ENCODE peak calls at places on chromosomes 6 and 20, in five cellular contexts. One of them, this sample, is unnamed.

GRCh38 chr6:30349411-30350177 is 4.6 kb downstream of the RPP21 start:
- DNase-seq in tibial nerve: no peak
- DNase-seq in K562: no peak
- DNase-seq in Peyer's patch: no peak
- DNase-seq in right lobe of liver: no peak
- DNase-seq in this sample: no peak

GRCh38 chr6:79070206-79070825 is 7.7 kb downstream of the PHIP start:
- DNase-seq in K562: peak; percentile 16
- DNase-seq in Peyer's patch: no peak
- DNase-seq in right lobe of liver: no peak
- DNase-seq in tibial nerve: no peak
- DNase-seq in this sample: no peak

GRCh38 chr20:11366660-11367059 is 551.0 kb upstream of the BTBD3 start:
- DNase-seq in right lobe of liver: no peak
- DNase-seq in Peyer's patch: no peak
- DNase-seq in K562: no peak
- DNase-seq in tibial nerve: no peak
- DNase-seq in this sample: no peak

GRCh38 chr6:155270566-155271091 is 6.8 kb downstream of the CLDN20 start:
- DNase-seq in right lobe of liver: no peak
- DNase-seq in K562: no peak
- DNase-seq in tibial nerve: no peak
- DNase-seq in Peyer's patch: no peak
- DNase-seq in this sample: no peak

GRCh38 chr6:16229710-16230109 is 8.7 kb upstream of the GMPR start:
- DNase-seq in K562: no peak
- DNase-seq in tibial nerve: no peak
- DNase-seq in Peyer's patch: no peak
- DNase-seq in right lobe of liver: no peak
- DNase-seq in this sample: no peak

GRCh38 chr20:9912858-9913434 is 74.1 kb upstream of the PAK5 start:
- DNase-seq in K562: peak; percentile 16
- DNase-seq in Peyer's patch: no peak
- DNase-seq in right lobe of liver: no peak
- DNase-seq in tibial nerve: peak; percentile 16
- DNase-seq in this sample: no peak

GRCh38 chr6:7813704-7814103 is 87.8 kb downstream of the BMP6 start:
- DNase-seq in right lobe of liver: no peak
- DNase-seq in tibial nerve: no peak
- DNase-seq in Peyer's patch: no peak
- DNase-seq in K562: peak; percentile 60
- DNase-seq in this sample: no peak

GRCh38 chr6:135901776-135902524 is 50.4 kb downstream of the PDE7B start:
- DNase-seq in K562: no peak
- DNase-seq in right lobe of liver: no peak
- DNase-seq in tibial nerve: peak; percentile 31
- DNase-seq in Peyer's patch: no peak
- DNase-seq in this sample: peak; percentile 69

GRCh38 chr20:42572320-42573016 is 617.2 kb downstream of the PTPRT start:
- DNase-seq in Peyer's patch: no peak
- DNase-seq in right lobe of liver: no peak
- DNase-seq in K562: no peak
- DNase-seq in tibial nerve: no peak
- DNase-seq in this sample: no peak

GRCh38 chr6:118269659-118270058 is 278.4 kb upstream of the PLN start:
- DNase-seq in K562: no peak
- DNase-seq in Peyer's patch: no peak
- DNase-seq in right lobe of liver: no peak
- DNase-seq in tibial nerve: no peak
- DNase-seq in this sample: no peak

GRCh38 chr20:25686081-25687077 is 10.3 kb downstream of the ZNF337 start:
- DNase-seq in tibial nerve: no peak
- DNase-seq in right lobe of liver: no peak
- DNase-seq in K562: no peak
- DNase-seq in Peyer's patch: no peak
- DNase-seq in this sample: no peak

GRCh38 chr20:46087161-46087560 is 2.6 kb downstream of the NCOA5 start:
- DNase-seq in right lobe of liver: no peak
- DNase-seq in K562: no peak
- DNase-seq in tibial nerve: no peak
- DNase-seq in Peyer's patch: no peak
- DNase-seq in this sample: no peak

GRCh38 chr6:39681566-39682250 is 43.5 kb downstream of the KIF6 start:
- DNase-seq in K562: no peak
- DNase-seq in Peyer's patch: no peak
- DNase-seq in tibial nerve: no peak
- DNase-seq in right lobe of liver: no peak
- DNase-seq in this sample: no peak

GRCh38 chr6:84033523-84034451 is at the start of gene MRAP2:
- DNase-seq in right lobe of liver: peak; percentile 58
- DNase-seq in K562: peak; percentile 71
- DNase-seq in Peyer's patch: peak; percentile 75
- DNase-seq in tibial nerve: no peak
- DNase-seq in this sample: no peak

GRCh38 chr6:30227763-30228487 is 14.7 kb upstream of the TRIM26 start:
- DNase-seq in K562: no peak
- DNase-seq in Peyer's patch: no peak
- DNase-seq in tibial nerve: no peak
- DNase-seq in right lobe of liver: no peak
- DNase-seq in this sample: no peak

GRCh38 chr6:100382767-100383195 is 81.9 kb downstream of the SIM1 start:
- DNase-seq in tibial nerve: no peak
- DNase-seq in K562: no peak
- DNase-seq in Peyer's patch: no peak
- DNase-seq in right lobe of liver: no peak
- DNase-seq in this sample: no peak

DNA sequence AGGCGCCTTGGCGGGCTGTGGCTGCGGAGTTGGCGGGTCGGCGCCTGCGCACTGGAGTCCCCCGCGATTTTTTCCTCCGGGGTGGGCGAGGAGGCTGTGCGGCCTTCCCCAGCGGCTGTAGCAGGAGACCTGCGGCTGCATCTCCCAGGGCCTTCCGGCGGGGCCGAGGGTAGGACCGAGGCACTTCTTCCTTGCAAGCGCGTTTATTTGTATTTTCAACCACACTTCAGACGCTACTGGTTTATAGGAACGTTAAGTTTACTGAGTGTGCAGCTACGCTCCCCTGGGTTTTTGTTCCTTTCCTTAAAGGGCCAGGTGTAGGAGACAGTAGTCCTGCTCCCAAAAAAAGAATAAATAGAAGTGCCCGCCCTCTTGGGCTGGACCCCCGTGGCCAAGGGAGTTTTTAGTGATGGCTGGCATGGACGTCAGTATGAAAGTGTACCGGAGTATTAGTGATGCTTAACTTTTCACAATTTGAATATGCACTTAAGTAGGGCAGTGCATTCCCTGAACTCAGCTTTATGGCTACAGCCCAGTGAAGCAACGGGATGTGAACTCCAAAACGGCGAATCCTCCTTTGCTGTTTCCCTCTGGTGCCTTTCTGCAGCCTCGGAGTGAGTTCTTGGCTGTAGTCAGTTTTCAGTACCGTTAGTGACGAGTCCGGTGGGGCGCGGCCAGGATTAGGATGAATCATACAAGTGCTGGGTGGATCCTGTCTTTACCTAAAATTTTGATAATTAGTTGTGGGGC is 971 bp upstream of the FBXO5 start:
- DNase-seq in K562: peak; percentile 93
- DNase-seq in right lobe of liver: peak; percentile 98
- DNase-seq in Peyer's patch: peak; percentile 64
- DNase-seq in tibial nerve: peak; percentile 84
- DNase-seq in this sample: peak; percentile 96
- TF ChIP-seq POLR2A in K562: peak; percentile 85
- TF ChIP-seq POLR2A in right lobe of liver: peak; percentile 42
- TF ChIP-seq POLR2A in Peyer's patch: no peak
- TF ChIP-seq POLR2A in tibial nerve: no peak
- TF ChIP-seq POLR2A in this sample: peak; percentile 29

GRCh38 chr20:64035066-64035932 is 683 bp upstream of the C20orf204 start:
- DNase-seq in Peyer's patch: no peak
- DNase-seq in K562: no peak
- DNase-seq in tibial nerve: no peak
- DNase-seq in right lobe of liver: no peak
- DNase-seq in this sample: peak; percentile 42
- TF ChIP-seq POLR2A in Peyer's patch: no peak
- TF ChIP-seq POLR2A in K562: no peak
- TF ChIP-seq POLR2A in tibial nerve: no peak
- TF ChIP-seq POLR2A in right lobe of liver: no peak
- TF ChIP-seq POLR2A in this sample: no peak

DNA sequence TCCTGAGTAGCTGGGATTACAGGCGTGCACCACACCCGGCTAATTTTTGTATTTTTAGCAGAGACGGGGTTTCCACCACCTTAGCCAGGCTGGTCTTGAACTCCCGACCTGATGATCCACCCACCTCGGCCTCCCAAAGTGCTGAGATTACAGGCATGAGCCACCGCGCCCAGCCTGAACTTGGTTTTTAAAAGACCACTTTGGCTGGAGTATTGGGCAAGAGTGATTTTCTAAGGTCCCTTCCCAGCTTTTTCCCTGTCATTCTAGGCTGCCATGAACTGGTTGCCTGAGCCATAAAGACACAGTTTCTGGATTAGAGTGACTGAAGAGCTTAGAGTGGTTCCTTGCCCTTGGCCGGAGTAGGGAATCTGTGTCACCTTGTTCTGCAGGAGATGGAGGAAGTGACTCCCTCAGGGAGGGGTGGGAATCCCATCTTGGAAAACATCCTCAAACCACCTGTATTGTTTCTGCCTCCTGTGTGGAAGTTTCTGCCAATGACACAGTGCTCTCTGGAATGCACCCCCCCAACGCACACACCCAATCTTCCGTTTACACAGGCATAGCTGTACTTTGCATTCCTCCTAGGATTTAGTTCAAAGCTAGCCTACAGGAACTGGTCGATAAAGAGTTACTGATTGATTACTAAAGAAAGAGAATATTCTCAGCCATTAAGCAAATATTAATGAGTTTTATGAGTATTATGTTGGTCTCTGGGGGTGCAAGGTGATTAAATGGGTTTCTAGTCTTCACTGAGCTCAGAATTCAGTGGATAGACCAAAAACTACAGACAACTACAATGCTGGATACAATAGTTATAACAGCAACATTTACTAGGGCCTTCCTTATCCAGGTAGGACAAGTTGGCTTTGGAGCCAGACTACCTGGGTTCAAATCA is 18.2 kb downstream of the BCL2L1 start:
- DNase-seq in tibial nerve: no peak
- DNase-seq in K562: no peak
- DNase-seq in Peyer's patch: peak; percentile 78
- DNase-seq in right lobe of liver: peak; percentile 68
- DNase-seq in this sample: peak; percentile 57
- TF ChIP-seq POLR2A in tibial nerve: no peak
- TF ChIP-seq POLR2A in K562: no peak
- TF ChIP-seq POLR2A in Peyer's patch: no peak
- TF ChIP-seq POLR2A in right lobe of liver: no peak
- TF ChIP-seq POLR2A in this sample: no peak

DNA sequence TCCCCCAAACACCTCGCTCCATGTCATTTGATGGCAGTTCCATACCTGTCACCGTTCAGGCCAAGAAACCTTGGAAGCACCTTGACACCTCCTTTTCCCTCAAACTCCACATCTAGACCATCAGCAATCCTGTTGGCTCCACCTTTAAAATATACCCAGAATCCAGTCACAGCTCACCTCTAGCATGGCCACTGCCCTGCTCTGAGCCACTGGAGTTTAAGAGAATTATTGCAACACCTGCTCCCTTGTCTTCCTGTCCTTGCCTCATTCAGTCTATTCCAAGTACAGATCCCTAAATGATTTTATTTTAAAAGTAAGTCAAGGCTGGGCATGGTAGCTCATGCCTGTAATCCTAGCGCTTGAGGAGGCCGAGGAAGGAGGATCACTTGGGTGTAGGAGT is 11.6 kb upstream of the TRIB3 start:
- DNase-seq in K562: no peak
- DNase-seq in tibial nerve: no peak
- DNase-seq in right lobe of liver: no peak
- DNase-seq in Peyer's patch: no peak
- DNase-seq in this sample: no peak
- TF ChIP-seq POLR2A in K562: no peak
- TF ChIP-seq POLR2A in tibial nerve: no peak
- TF ChIP-seq POLR2A in right lobe of liver: no peak
- TF ChIP-seq POLR2A in Peyer's patch: no peak
- TF ChIP-seq POLR2A in this sample: no peak

DNA sequence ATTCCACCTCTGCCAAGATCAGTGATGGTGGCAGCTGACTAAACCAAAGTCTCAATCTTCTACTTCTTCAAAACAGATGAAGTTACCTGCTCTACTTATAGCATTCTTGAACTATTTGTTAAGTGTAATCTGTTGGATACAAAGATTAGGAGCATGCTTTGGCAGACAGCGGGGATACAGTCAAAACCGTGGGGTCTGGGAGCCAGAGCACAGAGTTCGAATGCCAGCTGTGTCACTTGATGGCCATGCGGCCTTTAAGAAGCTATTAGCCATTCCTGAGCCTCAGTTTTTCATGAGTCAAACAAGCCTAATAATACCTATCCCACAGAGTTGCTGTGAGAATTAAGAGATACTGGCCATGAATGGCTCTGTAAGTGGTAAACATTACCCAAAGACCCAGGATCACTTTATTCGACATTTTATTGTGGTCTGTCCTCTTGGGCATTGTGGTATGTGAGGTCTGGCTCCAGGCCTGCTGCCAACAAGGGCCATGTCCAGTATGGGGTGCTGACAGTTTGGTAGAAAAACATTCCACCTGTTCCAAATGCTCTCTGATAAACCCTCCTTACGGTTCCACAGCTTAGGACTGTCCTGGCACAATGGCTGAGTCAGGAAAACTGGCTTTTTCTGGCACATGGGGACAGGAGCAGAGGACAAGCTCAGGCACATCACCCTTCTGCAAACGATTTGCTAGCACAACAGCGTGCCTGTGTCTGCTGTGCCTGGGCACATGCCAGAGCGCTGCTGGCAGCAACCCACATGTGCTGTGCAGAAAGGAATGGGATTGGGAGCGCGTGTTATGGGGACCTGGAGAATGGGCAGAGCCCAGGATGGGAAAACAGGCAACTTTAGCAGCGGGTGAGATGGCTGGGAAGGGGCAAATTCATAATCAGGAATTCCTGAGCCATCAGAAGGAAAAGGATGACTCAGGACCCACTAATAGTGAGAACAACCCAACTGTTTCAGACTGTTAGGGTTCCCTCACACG is 15.7 kb upstream of the FAM83C start:
- DNase-seq in tibial nerve: peak; percentile 29
- DNase-seq in K562: no peak
- DNase-seq in right lobe of liver: peak; percentile 91
- DNase-seq in Peyer's patch: no peak
- DNase-seq in this sample: peak; percentile 91
- TF ChIP-seq POLR2A in tibial nerve: no peak
- TF ChIP-seq POLR2A in K562: no peak
- TF ChIP-seq POLR2A in right lobe of liver: peak; percentile 38
- TF ChIP-seq POLR2A in Peyer's patch: no peak
- TF ChIP-seq POLR2A in this sample: no peak